ENCODE peak calls at places on chromosomes 16 and 17, in five cellular contexts. S is RWPE1, V is AG09319, L is neural crest cell, I is adrenal gland. W is an unnamed sample.

GRCh38 chr17:5485270-5486205 is at the start of gene DERL2:
- DNase-seq in V (no peak), I (no peak), S (peak; percentile 58), L (no peak), W (no peak)

GRCh38 chr17:46814446-46814845 is 4.0 kb downstream of the WNT3 start:
- DNase-seq in V (no peak), I (no peak), L (no peak), S (no peak), W (no peak)

GRCh38 chr16:89873109-89873821 is at the start of gene TCF25:
- DNase-seq in I (peak; percentile 82), L (peak; percentile 84), V (peak; percentile 52), S (peak; percentile 93), W (peak; percentile 84)

GRCh38 chr17:2689411-2690164 is 22.0 kb downstream of the CLUH start:
- DNase-seq in S (no peak), I (no peak), L (no peak), V (no peak), W (peak; percentile 11)

GRCh38 chr17:35871415-35871814 is 2.7 kb upstream of the HEATR9 start:
- DNase-seq in S (no peak), I (no peak), L (no peak), V (no peak), W (no peak)

GRCh38 chr17:33572615-33573014 is 279.5 kb upstream of the ASIC2 start:
- DNase-seq in V (no peak), L (no peak), I (no peak), S (peak; percentile 13), W (peak; percentile 12)

GRCh38 chr16:75763250-75763649 is 37.0 kb upstream of the CPHXL start:
- DNase-seq in V (no peak), I (no peak), L (no peak), S (no peak), W (no peak)

GRCh38 chr17:36937001-36937960 is at the start of gene LHX1:
- DNase-seq in L (no peak), V (no peak), I (no peak), S (no peak), W (no peak)

GRCh38 chr17:46890638-46891037 is 32.3 kb upstream of the GOSR2 start:
- DNase-seq in L (no peak), I (no peak), V (no peak), S (no peak), W (no peak)

GRCh38 chr16:67395458-67396158 is 2.3 kb upstream of the TPPP3 start:
- DNase-seq in L (no peak), I (no peak), V (no peak), S (no peak), W (no peak)

GRCh38 chr17:51121620-51122472 is 1.2 kb upstream of the SPAG9 start:
- DNase-seq in L (peak; percentile 33), I (peak; percentile 96), V (peak; percentile 64), S (peak; percentile 94), W (peak; percentile 24)

GRCh38 chr16:4525069-4525468 is 13.5 kb downstream of the CDIP1 start:
- DNase-seq in I (no peak), L (no peak), V (no peak), S (no peak), W (no peak)

GRCh38 chr17:46770439-46770817 is 48.1 kb downstream of the WNT3 start:
- DNase-seq in S (no peak), V (no peak), I (no peak), L (no peak), W (no peak)

GRCh38 chr16:79599837-79600635 is 501 bp downstream of the MAF start:
- DNase-seq in V (no peak), S (peak; percentile 41), I (peak; percentile 66), L (peak; percentile 49), W (peak; percentile 47)

GRCh38 chr17:4199818-4200402 is 56.9 kb downstream of the CYB5D2 start:
- DNase-seq in L (peak; percentile 45), I (no peak), S (peak; percentile 42), V (no peak), W (no peak)

GRCh38 chr17:42248351-42249179 is 27.6 kb downstream of the STAT5B start:
- DNase-seq in I (peak; percentile 94), L (peak; percentile 8), V (peak; percentile 84), S (no peak), W (no peak)
- TF ChIP-seq CTCF in I (no peak), L (no peak), V (no peak), S (no peak), W (no peak)

GRCh38 chr16:59412275-59412841 is 678.2 kb upstream of the GOT2 start:
- DNase-seq in V (no peak), L (no peak), S (peak; percentile 3), I (no peak), W (no peak)
- TF ChIP-seq CTCF in V (peak; percentile 66), L (peak; percentile 63), S (no peak), I (peak; percentile 24), W (peak; percentile 62)

GRCh38 chr17:66275651-66276050 is 26.8 kb upstream of the PRKCA start:
- DNase-seq in L (no peak), I (peak; percentile 90), S (peak; percentile 80), V (peak; percentile 41), W (no peak)
- TF ChIP-seq CTCF in L (no peak), I (no peak), S (no peak), V (no peak), W (no peak)

GRCh38 chr17:16453493-16453851 is 38.1 kb downstream of the TRPV2 start:
- DNase-seq in I (no peak), L (no peak), S (no peak), V (no peak), W (no peak)
- TF ChIP-seq CTCF in I (no peak), L (no peak), S (peak; percentile 45), V (no peak), W (no peak)

GRCh38 chr16:88415381-88416323 is 32.9 kb downstream of the ZNF469 start:
- DNase-seq in I (no peak), V (no peak), L (no peak), S (no peak), W (no peak)
- TF ChIP-seq CTCF in I (no peak), V (no peak), L (no peak), S (no peak), W (no peak)

DNA sequence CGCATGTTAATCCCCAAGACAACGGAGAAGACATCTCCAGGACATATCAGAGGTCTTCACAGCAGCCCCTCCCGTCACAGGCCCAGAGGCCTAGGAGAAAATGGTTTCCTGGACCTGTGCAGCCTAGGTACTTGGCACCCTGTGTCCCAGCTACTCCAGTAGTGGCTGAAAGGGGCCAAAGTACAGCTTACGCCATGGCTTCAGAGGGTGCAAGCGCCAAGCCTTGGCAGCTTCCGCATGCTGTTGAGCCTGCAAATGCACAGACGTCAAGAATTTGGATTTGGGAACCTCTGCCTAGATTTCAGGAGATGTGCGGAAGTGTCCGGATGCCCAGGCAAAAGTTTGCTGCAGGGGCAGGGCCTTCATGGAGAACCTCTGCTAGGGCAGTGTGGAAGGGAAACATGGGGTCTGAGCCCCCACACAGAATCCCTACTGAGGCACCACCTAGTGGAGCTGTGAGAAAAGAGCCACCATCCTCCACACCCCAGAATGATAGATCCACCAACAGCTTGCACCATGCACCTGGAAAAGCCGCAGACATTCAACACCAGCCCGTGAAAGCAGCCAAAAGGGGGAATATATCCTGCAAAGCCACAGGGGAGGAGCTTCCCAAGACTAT is 159.3 kb upstream of the COX10 start:
- DNase-seq in L (no peak), I (no peak), S (no peak), V (no peak), W (no peak)
- TF ChIP-seq CTCF in L (no peak), I (no peak), S (no peak), V (no peak), W (no peak)

DNA sequence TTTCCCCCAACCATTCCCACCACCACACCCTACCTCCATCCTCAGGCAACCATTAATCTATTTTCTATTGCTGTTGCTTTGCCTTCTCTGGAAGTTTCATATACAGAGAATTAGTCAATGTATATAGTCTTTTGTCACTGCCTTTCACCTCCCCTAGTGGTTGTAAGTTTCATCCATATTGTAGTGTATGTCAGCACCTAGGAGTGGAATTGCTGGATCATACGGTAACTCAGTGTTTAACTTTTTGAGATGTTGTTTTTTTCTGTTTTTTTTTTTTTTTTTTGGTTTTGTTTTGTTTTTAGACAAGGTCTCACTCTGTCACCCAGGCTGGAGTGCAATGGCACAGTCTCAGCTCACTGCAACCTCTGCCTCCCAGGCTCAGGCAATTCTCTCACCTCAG is 16.9 kb downstream of the EEF2K start:
- DNase-seq in I (no peak), V (no peak), S (no peak), L (no peak), W (no peak)
- TF ChIP-seq CTCF in I (no peak), V (no peak), S (no peak), L (peak; percentile 22), W (no peak)

GRCh38 chr16:70508752-70509151 is 14.6 kb downstream of the COG4 start:
- DNase-seq in S (no peak), I (no peak), V (no peak), L (no peak), W (no peak)
- TF ChIP-seq CTCF in S (no peak), I (no peak), V (no peak), L (no peak), W (no peak)

DNA sequence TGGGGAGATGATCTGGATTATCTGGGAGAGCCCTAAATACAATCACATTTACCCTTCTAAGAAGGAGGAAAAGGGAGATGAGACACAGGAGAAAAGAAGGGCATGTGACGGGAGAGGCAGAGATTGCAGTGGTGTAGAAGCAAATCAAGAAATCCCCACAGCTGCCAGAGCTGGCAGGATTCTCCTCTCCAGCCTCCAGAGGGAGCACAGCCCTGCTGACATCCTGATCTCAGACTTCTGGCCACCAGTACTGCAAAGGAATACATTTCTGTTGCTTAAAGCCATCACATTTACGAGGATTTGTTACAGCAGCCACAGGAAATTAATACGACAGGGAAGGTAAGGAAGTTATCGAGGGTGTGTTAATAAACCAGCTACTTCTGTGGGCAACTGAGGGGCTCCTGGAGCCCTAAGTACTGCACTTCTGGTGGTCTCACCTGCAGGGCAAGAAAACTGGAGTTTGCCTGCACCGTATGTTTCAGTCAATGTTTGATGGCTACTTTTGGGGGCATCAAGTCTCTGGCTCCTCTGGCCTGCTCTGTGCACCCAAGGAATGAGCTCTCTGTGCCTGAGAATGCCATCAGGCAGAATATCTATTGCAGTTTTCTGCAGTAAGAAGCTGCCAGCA is 22.9 kb upstream of the CDH13 start:
- DNase-seq in S (peak; percentile 49), L (peak; percentile 38), I (peak; percentile 16), V (no peak), W (no peak)
- TF ChIP-seq CTCF in S (peak; percentile 71), L (peak; percentile 72), I (peak; percentile 43), V (peak; percentile 74), W (peak; percentile 70)

W was measured in progenitor cell of endocrine pancreas.